ENCODE peak calls at places on chromosomes 4 and X, in five cellular contexts. One of them, this sample, is unnamed.

GRCh38 chr4:37928896-37929537 is 31.2 kb upstream of the PTTG2 start:
- DNase-seq in BJ: no peak
- DNase-seq in heart right ventricle: no peak
- DNase-seq in kidney: no peak
- DNase-seq in lower lobe of right lung: no peak
- DNase-seq in this sample: no peak

GRCh38 chrX:76427560-76428242 is at the start of gene MAGEE1:
- DNase-seq in BJ: peak
- DNase-seq in heart right ventricle: peak
- DNase-seq in kidney: peak
- DNase-seq in lower lobe of right lung: peak
- DNase-seq in this sample: peak

GRCh38 chr4:98605216-98605615 is 53.2 kb downstream of the TSPAN5 start:
- DNase-seq in BJ: no peak
- DNase-seq in heart right ventricle: no peak
- DNase-seq in kidney: no peak
- DNase-seq in lower lobe of right lung: no peak
- DNase-seq in this sample: no peak

GRCh38 chr4:8850830-8851188 is 20.8 kb downstream of the HMX1 start:
- DNase-seq in BJ: no peak
- DNase-seq in heart right ventricle: no peak
- DNase-seq in kidney: peak
- DNase-seq in lower lobe of right lung: peak
- DNase-seq in this sample: no peak

GRCh38 chr4:148843625-148844024 is 401.4 kb upstream of the NR3C2 start:
- DNase-seq in BJ: no peak
- DNase-seq in heart right ventricle: no peak
- DNase-seq in kidney: no peak
- DNase-seq in lower lobe of right lung: no peak
- DNase-seq in this sample: no peak

GRCh38 chr4:16516796-16517413 is 290.6 kb upstream of the TAPT1 start:
- DNase-seq in BJ: no peak
- DNase-seq in heart right ventricle: peak
- DNase-seq in kidney: peak
- DNase-seq in lower lobe of right lung: no peak
- DNase-seq in this sample: peak

GRCh38 chrX:23246001-23246400 is 88.6 kb upstream of the PTCHD1 start:
- DNase-seq in BJ: no peak
- DNase-seq in heart right ventricle: no peak
- DNase-seq in kidney: no peak
- DNase-seq in lower lobe of right lung: no peak
- DNase-seq in this sample: no peak

GRCh38 chrX:13092455-13092941 is 48.1 kb upstream of the FAM9C start:
- DNase-seq in BJ: no peak
- DNase-seq in heart right ventricle: no peak
- DNase-seq in kidney: peak
- DNase-seq in lower lobe of right lung: peak
- DNase-seq in this sample: no peak

GRCh38 chrX:129359269-129359668 is 164.0 kb downstream of the SMARCA1 start:
- DNase-seq in BJ: no peak
- DNase-seq in heart right ventricle: no peak
- DNase-seq in kidney: no peak
- DNase-seq in lower lobe of right lung: no peak
- DNase-seq in this sample: no peak

GRCh38 chr4:71186566-71187398 is 152.0 kb upstream of the SLC4A4 start:
- DNase-seq in BJ: no peak
- DNase-seq in heart right ventricle: peak
- DNase-seq in kidney: peak
- DNase-seq in lower lobe of right lung: peak
- DNase-seq in this sample: peak

DNA sequence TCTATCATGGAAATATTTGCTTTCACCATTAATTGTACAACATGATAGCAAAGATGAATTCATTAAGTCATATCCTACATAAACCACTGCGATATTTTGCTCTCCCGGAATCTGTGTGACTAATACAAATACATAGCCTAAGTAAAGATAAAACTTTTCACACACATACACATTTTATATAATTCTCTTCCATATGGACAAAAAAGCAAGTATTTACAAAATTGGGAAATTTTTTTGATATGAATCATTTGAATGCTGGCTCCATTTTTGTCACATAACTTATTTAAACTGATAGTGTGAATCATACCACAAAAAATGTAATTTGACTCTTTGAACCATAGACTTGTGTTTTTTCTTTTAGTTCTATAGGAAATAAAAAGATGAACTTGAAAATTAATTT is 398.8 kb downstream of the PABPC4L start:
- DNase-seq in BJ: no peak
- DNase-seq in heart right ventricle: no peak
- DNase-seq in kidney: no peak
- DNase-seq in lower lobe of right lung: no peak
- DNase-seq in this sample: no peak
- TF ChIP-seq CTCF in BJ: no peak
- TF ChIP-seq CTCF in heart right ventricle: no peak
- TF ChIP-seq CTCF in kidney: no peak
- TF ChIP-seq CTCF in lower lobe of right lung: no peak
- TF ChIP-seq CTCF in this sample: no peak

DNA sequence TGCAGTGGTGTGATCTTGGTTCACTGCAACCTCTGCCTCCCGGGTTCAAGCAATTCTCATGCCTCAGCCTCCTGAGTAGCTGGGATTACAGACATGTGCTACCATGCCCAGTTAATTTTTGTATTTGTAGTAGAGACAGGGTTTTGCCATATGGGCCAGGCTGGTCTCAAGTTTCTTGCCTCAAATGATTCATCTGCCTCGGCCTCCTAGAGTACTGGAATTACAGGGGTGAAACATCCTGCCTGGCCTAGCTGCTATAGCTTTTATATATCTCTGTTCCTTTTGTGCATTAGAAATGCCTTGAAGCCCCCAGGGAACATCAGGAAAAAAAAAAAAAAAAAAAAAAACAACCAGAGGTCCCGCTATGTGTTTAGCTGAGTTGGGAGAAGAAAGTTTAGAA is 34.8 kb downstream of the UBE2K start:
- DNase-seq in BJ: peak
- DNase-seq in heart right ventricle: no peak
- DNase-seq in kidney: no peak
- DNase-seq in lower lobe of right lung: no peak
- DNase-seq in this sample: no peak
- TF ChIP-seq CTCF in BJ: no peak
- TF ChIP-seq CTCF in heart right ventricle: no peak
- TF ChIP-seq CTCF in kidney: no peak
- TF ChIP-seq CTCF in lower lobe of right lung: no peak
- TF ChIP-seq CTCF in this sample: no peak

DNA sequence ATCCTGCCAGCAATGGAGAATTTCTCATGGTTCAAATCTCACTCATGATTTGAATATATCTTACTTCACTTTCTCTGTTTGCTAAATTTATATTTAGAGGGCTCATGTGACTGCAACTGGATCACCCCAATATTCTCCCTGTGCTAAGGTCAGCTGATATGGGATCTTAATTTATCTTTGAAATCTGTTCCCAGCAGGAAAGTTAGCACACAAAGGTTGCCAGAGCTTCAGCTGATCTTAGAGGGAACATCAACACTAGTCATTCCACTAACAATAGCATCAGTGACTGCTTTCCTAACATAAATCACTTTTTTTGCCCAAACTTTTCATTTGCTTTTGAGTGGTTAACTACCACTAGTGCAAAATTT is 1270.0 kb downstream of the ARAP2 start:
- DNase-seq in BJ: no peak
- DNase-seq in heart right ventricle: no peak
- DNase-seq in kidney: no peak
- DNase-seq in lower lobe of right lung: no peak
- DNase-seq in this sample: no peak
- TF ChIP-seq CTCF in BJ: no peak
- TF ChIP-seq CTCF in heart right ventricle: no peak
- TF ChIP-seq CTCF in kidney: no peak
- TF ChIP-seq CTCF in lower lobe of right lung: no peak
- TF ChIP-seq CTCF in this sample: no peak

GRCh38 chr4:125787707-125788106 is 473.0 kb downstream of the FAT4 start:
- DNase-seq in BJ: no peak
- DNase-seq in heart right ventricle: no peak
- DNase-seq in kidney: no peak
- DNase-seq in lower lobe of right lung: no peak
- DNase-seq in this sample: no peak
- TF ChIP-seq CTCF in BJ: no peak
- TF ChIP-seq CTCF in heart right ventricle: no peak
- TF ChIP-seq CTCF in kidney: no peak
- TF ChIP-seq CTCF in lower lobe of right lung: no peak
- TF ChIP-seq CTCF in this sample: no peak

GRCh38 chr4:41092128-41092527 is 122.2 kb downstream of the APBB2 start:
- DNase-seq in BJ: no peak
- DNase-seq in heart right ventricle: no peak
- DNase-seq in kidney: no peak
- DNase-seq in lower lobe of right lung: no peak
- DNase-seq in this sample: no peak
- TF ChIP-seq CTCF in BJ: no peak
- TF ChIP-seq CTCF in heart right ventricle: no peak
- TF ChIP-seq CTCF in kidney: no peak
- TF ChIP-seq CTCF in lower lobe of right lung: no peak
- TF ChIP-seq CTCF in this sample: no peak

GRCh38 chr4:156109943-156110925 is 156.6 kb upstream of the CTSO start:
- DNase-seq in BJ: no peak
- DNase-seq in heart right ventricle: peak
- DNase-seq in kidney: no peak
- DNase-seq in lower lobe of right lung: no peak
- DNase-seq in this sample: peak
- TF ChIP-seq CTCF in BJ: peak
- TF ChIP-seq CTCF in heart right ventricle: no peak
- TF ChIP-seq CTCF in kidney: no peak
- TF ChIP-seq CTCF in lower lobe of right lung: no peak
- TF ChIP-seq CTCF in this sample: no peak

GRCh38 chrX:6292599-6292998 is 63.9 kb upstream of the NLGN4X start:
- DNase-seq in BJ: no peak
- DNase-seq in heart right ventricle: no peak
- DNase-seq in kidney: no peak
- DNase-seq in lower lobe of right lung: no peak
- DNase-seq in this sample: no peak
- TF ChIP-seq CTCF in BJ: no peak
- TF ChIP-seq CTCF in heart right ventricle: no peak
- TF ChIP-seq CTCF in kidney: no peak
- TF ChIP-seq CTCF in lower lobe of right lung: no peak
- TF ChIP-seq CTCF in this sample: no peak